ENCODE peak calls at places on chromosomes 11 and 22, in five cellular contexts. S is SK-N-SH, P is neural crest cell, O is AG09319, M is ovary. I is an unnamed sample.

GRCh38 chr22:44231229-44231628 is 50.5 kb downstream of the PARVG start:
- DNase-seq in P (no peak), M (no peak), S (no peak), O (no peak), I (no peak)

GRCh38 chr22:43829448-43829821 is 17.3 kb upstream of the EFCAB6 start:
- DNase-seq in O (no peak), M (peak; percentile 36), S (peak; percentile 89), P (no peak), I (no peak)

GRCh38 chr11:117517097-117517496 is 189.4 kb downstream of the CEP164 start:
- DNase-seq in P (no peak), M (no peak), O (no peak), S (no peak), I (no peak)

GRCh38 chr11:10540546-10540914 is 457 bp downstream of the RNF141 start:
- DNase-seq in M (no peak), S (no peak), P (no peak), O (no peak), I (peak; percentile 43)

GRCh38 chr22:44883011-44883421 is 126.8 kb downstream of the PHF21B start:
- DNase-seq in P (no peak), O (no peak), S (no peak), M (peak; percentile 19), I (no peak)

GRCh38 chr11:118530683-118531596 is at the start of gene TMEM25:
- DNase-seq in S (peak; percentile 96), O (no peak), M (peak; percentile 84), P (peak; percentile 57), I (no peak)

GRCh38 chr11:70666336-70666735 is 268.0 kb downstream of the CTTN start:
- DNase-seq in S (no peak), O (no peak), M (no peak), P (no peak), I (no peak)

GRCh38 chr22:50705219-50705691 is 32.6 kb downstream of the SHANK3 start:
- DNase-seq in P (peak; percentile 89), S (peak; percentile 88), M (peak; percentile 64), O (no peak), I (no peak)

GRCh38 chr11:79157738-79158137 is 283.1 kb downstream of the TENM4 start:
- DNase-seq in O (no peak), P (no peak), S (no peak), M (no peak), I (no peak)

GRCh38 chr11:79152511-79152910 is 288.3 kb downstream of the TENM4 start:
- DNase-seq in S (no peak), O (no peak), M (peak; percentile 42), P (no peak), I (no peak)

GRCh38 chr11:79155237-79155636 is 285.6 kb downstream of the TENM4 start:
- DNase-seq in O (no peak), S (no peak), M (no peak), P (no peak), I (no peak)

GRCh38 chr11:79159657-79160450 is 281.0 kb downstream of the TENM4 start:
- DNase-seq in S (no peak), P (no peak), O (no peak), M (no peak), I (no peak)

GRCh38 chr11:79156031-79156430 is 284.8 kb downstream of the TENM4 start:
- DNase-seq in M (no peak), O (no peak), P (no peak), S (no peak), I (no peak)
- TF ChIP-seq CTCF in M (no peak), O (no peak), P (no peak), S (no peak), I (no peak)

GRCh38 chr22:35547993-35548761 is 7.5 kb downstream of the RASD2 start:
- DNase-seq in S (no peak), M (no peak), P (no peak), O (no peak), I (no peak)
- TF ChIP-seq CTCF in S (peak; percentile 23), M (no peak), P (peak; percentile 17), O (no peak), I (no peak)

GRCh38 chr22:37148031-37148651 is 1.6 kb downstream of the IL2RB start:
- DNase-seq in M (no peak), O (no peak), S (no peak), P (no peak), I (no peak)
- TF ChIP-seq CTCF in M (no peak), O (no peak), S (no peak), P (no peak), I (no peak)

GRCh38 chr11:69550846-69551245 is 69.4 kb downstream of the LINC01488 start:
- DNase-seq in P (no peak), O (no peak), M (no peak), S (no peak), I (no peak)
- TF ChIP-seq CTCF in P (no peak), O (no peak), M (no peak), S (no peak), I (no peak)

GRCh38 chr22:27558658-27559371 is 242.7 kb downstream of the MN1 start:
- DNase-seq in S (no peak), P (no peak), O (no peak), M (no peak), I (no peak)
- TF ChIP-seq CTCF in S (no peak), P (no peak), O (no peak), M (no peak), I (no peak)

DNA sequence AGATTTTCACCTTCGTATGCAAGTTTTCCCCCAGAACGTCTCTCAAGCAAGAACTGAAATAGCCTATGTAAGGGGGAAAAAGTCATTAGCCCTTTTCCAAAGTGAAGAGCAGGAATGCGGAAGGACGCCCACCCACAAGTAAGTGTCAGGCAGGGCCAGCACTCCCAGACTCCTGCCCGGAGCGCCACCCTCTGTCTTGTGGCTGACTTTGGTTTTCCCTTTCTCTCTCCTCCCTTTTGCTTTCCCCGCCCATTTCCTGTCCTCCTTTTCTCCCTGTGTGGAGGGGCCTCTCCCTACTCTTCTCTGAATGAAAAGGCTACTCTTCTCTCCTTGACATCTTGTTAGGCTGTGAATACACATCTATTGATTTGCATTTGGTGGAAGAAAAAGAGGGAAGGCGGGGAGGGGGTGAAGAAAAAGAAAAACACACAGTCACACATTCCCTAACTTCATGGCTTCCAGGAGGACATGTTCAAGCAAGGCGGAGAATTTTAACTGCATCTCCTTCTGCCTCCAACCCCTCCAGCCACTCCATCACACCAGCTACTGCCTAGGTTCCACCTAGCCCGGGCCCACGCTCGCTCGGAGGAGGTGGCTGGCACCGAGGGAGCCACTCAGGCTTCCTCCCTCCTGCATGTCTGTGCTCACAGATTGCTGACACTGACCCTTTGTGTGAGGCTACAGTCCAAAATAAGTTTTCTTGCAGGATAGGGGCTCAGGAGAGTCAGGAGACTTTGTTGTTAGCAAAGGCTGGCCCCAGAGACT is 9.2 kb upstream of the OPCML start:
- DNase-seq in S (no peak), M (no peak), P (peak; percentile 66), O (no peak), I (no peak)
- TF ChIP-seq CTCF in S (no peak), M (no peak), P (no peak), O (no peak), I (no peak)

I was measured in omental fat pad.